ENCODE peak calls at places on chromosomes 13 and 19, in ten cellular contexts. K is small intestine, J is right lobe of liver, U is stomach, X is colonic mucosa, I is PC-3, O is lower lobe of right lung, B is MM.1S, R is transverse colon, N is esophagus muscularis mucosa. P is an unnamed sample.

GRCh38 chr19:19552811-19553210 is 14.7 kb downstream of the CILP2 start:
- DNase-seq in X (no peak), K (peak; percentile 41), I (peak; percentile 45), R (peak; percentile 42), B (peak; percentile 8), O (no peak), U (peak; percentile 52), N (no peak), J (no peak), P (no peak)

GRCh38 chr13:111584101-111584500 is 263.7 kb downstream of the TEX29 start:
- DNase-seq in I (no peak), U (peak; percentile 51), O (no peak), N (no peak), K (peak; percentile 17), X (peak; percentile 29), R (peak; percentile 65), J (peak; percentile 22), B (no peak), P (no peak)

GRCh38 chr13:114008964-114009589 is 35.2 kb upstream of the C13orf46 start:
- DNase-seq in X (no peak), I (no peak), J (no peak), K (no peak), O (no peak), U (no peak), N (no peak), B (no peak), R (no peak), P (no peak)

GRCh38 chr13:36445278-36445677 is 13.0 kb downstream of the CCNA1 start:
- DNase-seq in U (no peak), N (no peak), X (no peak), K (no peak), B (no peak), J (no peak), I (no peak), R (no peak), O (no peak), P (no peak)

GRCh38 chr19:42569193-42569592 is 25.5 kb downstream of the CEACAM8 start:
- DNase-seq in X (no peak), U (no peak), K (no peak), N (no peak), I (no peak), R (no peak), B (no peak), J (no peak), O (no peak), P (no peak)

GRCh38 chr19:20858218-20858617 is 64.8 kb upstream of the ZNF85 start:
- DNase-seq in J (no peak), B (no peak), O (no peak), I (no peak), K (no peak), U (no peak), N (no peak), R (no peak), X (no peak), P (no peak)

GRCh38 chr19:4140237-4140711 is 13.2 kb upstream of the CREB3L3 start:
- DNase-seq in B (peak; percentile 71), K (peak; percentile 79), X (peak; percentile 68), J (no peak), N (no peak), I (peak; percentile 64), O (peak; percentile 56), R (peak; percentile 56), U (no peak), P (peak; percentile 22)

GRCh38 chr19:4416268-4416667 is 13.8 kb downstream of the CHAF1A start:
- DNase-seq in O (no peak), R (no peak), X (no peak), K (no peak), J (no peak), I (no peak), U (no peak), N (no peak), B (no peak), P (no peak)

GRCh38 chr13:25727250-25727649 is 324.6 kb downstream of the SHISA2 start:
- DNase-seq in U (peak; percentile 84), I (peak; percentile 25), N (no peak), R (peak; percentile 18), K (no peak), X (peak; percentile 36), O (peak; percentile 57), J (peak; percentile 54), B (no peak), P (no peak)

GRCh38 chr19:33794578-33795369 is 1.9 kb upstream of the KCTD15 start:
- DNase-seq in X (no peak), B (no peak), K (no peak), I (no peak), O (no peak), U (no peak), J (no peak), R (no peak), N (no peak), P (no peak)
- H3K27ac ChIP-seq in X (peak overlapping the region; percentile 91), B (no peak overlapping the region), K (peak overlapping the region; percentile 91), I (peak overlapping the region; percentile 80), O (peak overlapping the region; percentile 91), U (peak overlapping the region; percentile 98), J (peak overlapping the region; percentile 85), R (peak overlapping the region; percentile 94), N (peak overlapping the region; percentile 96), P (peak overlapping the region; percentile 76)

GRCh38 chr19:45762870-45763631 is 6.0 kb downstream of the SIX5 start:
- DNase-seq in U (no peak), R (no peak), N (no peak), B (no peak), X (no peak), O (no peak), K (no peak), I (no peak), J (no peak), P (no peak)

GRCh38 chr19:45763691-45764294 is 5.3 kb downstream of the SIX5 start:
- DNase-seq in R (no peak), B (no peak), N (no peak), O (no peak), U (no peak), X (no peak), I (no peak), K (no peak), J (no peak), P (no peak)

GRCh38 chr19:45758921-45759320 is 10.1 kb downstream of the SIX5 start:
- DNase-seq in J (no peak), B (no peak), K (no peak), I (no peak), R (no peak), O (no peak), X (no peak), N (no peak), U (no peak), P (no peak)

GRCh38 chr19:45764487-45764886 is 4.6 kb downstream of the SIX5 start:
- DNase-seq in I (no peak), X (no peak), N (no peak), K (no peak), R (no peak), O (no peak), U (no peak), J (no peak), B (no peak), P (no peak)

DNA sequence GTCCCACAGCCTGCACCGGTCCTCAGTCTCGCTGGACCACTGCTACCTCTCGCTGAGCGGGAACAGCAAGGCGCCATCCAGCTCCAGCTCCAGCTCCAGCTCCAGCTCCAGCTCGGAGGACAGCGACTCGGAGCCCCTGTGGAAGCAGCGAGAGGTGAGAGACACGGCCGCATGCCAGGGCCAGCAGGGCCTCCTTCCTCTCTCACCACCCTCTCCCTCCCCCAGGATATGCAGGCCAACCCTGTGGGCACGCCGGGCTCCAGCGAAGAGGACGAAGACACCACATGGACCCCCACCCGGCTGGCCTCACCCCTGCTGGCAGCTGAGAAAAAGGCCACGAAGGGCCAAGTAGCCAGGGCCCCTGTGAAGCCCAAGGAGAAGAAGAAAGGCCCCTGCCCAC is 7.3 kb downstream of the SIX5 start:
- DNase-seq in O (no peak), B (no peak), I (no peak), U (no peak), N (no peak), K (no peak), R (no peak), J (no peak), X (no peak), P (no peak)
- H3K27ac ChIP-seq in O (no peak overlapping the region), B (no peak overlapping the region), I (no peak overlapping the region), U (no peak overlapping the region), N (no peak overlapping the region), K (no peak overlapping the region), R (no peak overlapping the region), J (no peak overlapping the region), X (no peak overlapping the region), P (no peak overlapping the region)

DNA sequence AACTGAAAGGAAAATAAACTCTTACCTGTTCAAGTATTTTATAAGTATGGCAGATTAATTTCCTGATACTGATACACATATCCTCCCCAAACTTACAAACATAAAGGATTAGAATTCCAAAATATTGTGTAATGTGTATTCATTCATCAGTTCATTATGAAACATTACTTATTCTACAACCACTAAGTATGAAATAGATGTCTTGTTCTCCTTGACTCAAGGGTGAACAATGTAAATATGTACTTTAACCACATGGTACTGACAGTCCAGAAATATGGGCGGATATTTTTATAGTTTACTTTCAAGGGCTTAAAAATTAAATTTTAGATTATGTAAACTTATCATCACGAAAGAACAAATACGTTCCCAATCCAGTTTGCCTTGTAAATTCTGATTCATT is 334.0 kb downstream of the LIG4 start:
- DNase-seq in O (no peak), I (peak; percentile 89), R (no peak), J (no peak), K (no peak), X (no peak), B (no peak), U (no peak), N (no peak), P (no peak)
- H3K27ac ChIP-seq in O (no peak overlapping the region), I (peak overlapping the region; percentile 76), R (no peak overlapping the region), J (no peak overlapping the region), K (no peak overlapping the region), X (no peak overlapping the region), B (no peak overlapping the region), U (no peak overlapping the region), N (no peak overlapping the region), P (no peak overlapping the region)

GRCh38 chr19:2550431-2551171 is 74.7 kb downstream of the GADD45B start:
- DNase-seq in U (no peak), O (peak; percentile 39), X (no peak), B (no peak), J (no peak), N (no peak), K (no peak), R (no peak), I (no peak), P (peak; percentile 39)
- H3K27ac ChIP-seq in U (peak overlapping the region; percentile 73), O (peak overlapping the region; percentile 74), X (peak overlapping the region; percentile 14), B (no peak overlapping the region), J (peak overlapping the region; percentile 73), N (peak overlapping the region; percentile 65), K (peak overlapping the region; percentile 89), R (peak overlapping the region; percentile 74), I (no peak overlapping the region), P (peak overlapping the region; percentile 89)

DNA sequence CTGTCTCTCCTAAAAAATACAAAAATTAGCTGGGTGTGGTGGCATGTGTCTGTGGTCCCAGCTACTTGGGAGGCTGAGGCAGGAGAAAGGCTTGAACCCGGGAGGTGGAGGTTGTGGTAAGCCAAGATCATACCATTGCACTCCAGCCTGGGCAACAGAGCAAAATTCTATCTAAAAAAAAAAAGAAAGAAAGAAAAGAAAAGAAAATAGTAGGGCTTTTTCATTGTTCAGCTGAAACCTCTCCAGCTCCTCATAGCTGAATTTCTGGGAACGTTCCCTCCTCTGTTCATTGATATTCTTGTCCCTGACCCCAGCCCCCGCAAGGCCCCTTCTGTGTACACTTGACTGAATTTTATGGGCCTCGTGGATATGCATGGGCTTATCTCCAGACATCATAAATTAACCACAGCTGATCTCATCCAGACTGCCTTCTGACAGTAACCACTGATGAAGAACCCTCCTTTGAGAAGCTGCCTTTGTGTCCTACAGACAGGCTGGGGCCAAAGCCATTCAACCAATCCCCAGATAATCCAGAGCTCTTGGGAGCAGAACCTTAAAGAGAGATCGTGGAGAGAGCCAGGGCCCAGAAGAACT is at the start of gene ELSPBP1:
- DNase-seq in U (no peak), K (no peak), O (no peak), N (no peak), R (no peak), I (no peak), X (no peak), B (no peak), J (no peak), P (no peak)
- H3K27ac ChIP-seq in U (no peak within 1 kb of the TSS), K (no peak within 1 kb of the TSS), O (no peak within 1 kb of the TSS), N (no peak within 1 kb of the TSS), R (no peak within 1 kb of the TSS), I (no peak within 1 kb of the TSS), X (no peak within 1 kb of the TSS), B (no peak within 1 kb of the TSS), J (no peak within 1 kb of the TSS), P (no peak within 1 kb of the TSS)